ENCODE peak calls at places on chromosome 11, in four cellular contexts. G is K562, O is H1, T is HepG2. I is an unnamed sample. For H3K4me1, the result is how much of the 10 kb centered on the place peaks cover.

GRCh38 chr11:95324826-95325225 is 93.8 kb upstream of the SESN3 start:
- DNase-seq in G (no peak), O (no peak), T (no peak), I (no peak)

GRCh38 chr11:44572884-44573283 is 7.4 kb downstream of the CD82 start:
- DNase-seq in G (no peak), O (peak), T (no peak), I (no peak)

GRCh38 chr11:44300881-44301855 is 8.8 kb downstream of the ALX4 start:
- DNase-seq in G (no peak), O (no peak), T (no peak), I (no peak)

GRCh38 chr11:46363031-46363407 is 15.8 kb downstream of the DGKZ start:
- DNase-seq in G (no peak), O (no peak), T (no peak), I (peak)

GRCh38 chr11:10792385-10793068 is 16.2 kb downstream of the EIF4G2 start:
- DNase-seq in G (peak), O (peak), T (peak), I (peak)

GRCh38 chr11:115656684-115657083 is 152.5 kb upstream of the CADM1 start:
- DNase-seq in G (no peak), O (no peak), T (peak), I (no peak)

GRCh38 chr11:91850533-91851305 is 373.9 kb upstream of the FAT3 start:
- DNase-seq in G (no peak), O (no peak), T (no peak), I (no peak)

GRCh38 chr11:45021692-45022130 is 71.0 kb upstream of the TP53I11 start:
- DNase-seq in G (no peak), O (peak), T (no peak), I (peak)

GRCh38 chr11:11028017-11028692 is 170.3 kb upstream of the ZBED5 start:
- DNase-seq in G (peak), O (peak), T (peak), I (peak)

GRCh38 chr11:4531666-4532065 is 13.3 kb upstream of the OR52M1 start:
- DNase-seq in G (no peak), O (no peak), T (peak), I (no peak)

GRCh38 chr11:75465701-75466531 is 32.9 kb upstream of the KLHL35 start:
- DNase-seq in G (no peak), O (no peak), T (no peak), I (peak)

GRCh38 chr11:61946894-61947293 is 3.3 kb upstream of the BEST1 start:
- DNase-seq in G (no peak), O (no peak), T (no peak), I (no peak)

GRCh38 chr11:102139081-102139498 is 28.8 kb downstream of the YAP1 start:
- DNase-seq in G (no peak), O (no peak), T (no peak), I (peak)

GRCh38 chr11:119787074-119787461 is 58.1 kb upstream of the NECTIN1 start:
- DNase-seq in G (no peak), O (no peak), T (no peak), I (no peak)
- H3K4me1 ChIP-seq in G (under half), O (under half), T (under half), I (under half)

GRCh38 chr11:16356751-16357365 is 512 bp upstream of the SOX6 start:
- DNase-seq in G (no peak), O (no peak), T (no peak), I (no peak)
- TF ChIP-seq JUN in G (no peak), O (no peak), T (no peak), I (no peak)

DNA sequence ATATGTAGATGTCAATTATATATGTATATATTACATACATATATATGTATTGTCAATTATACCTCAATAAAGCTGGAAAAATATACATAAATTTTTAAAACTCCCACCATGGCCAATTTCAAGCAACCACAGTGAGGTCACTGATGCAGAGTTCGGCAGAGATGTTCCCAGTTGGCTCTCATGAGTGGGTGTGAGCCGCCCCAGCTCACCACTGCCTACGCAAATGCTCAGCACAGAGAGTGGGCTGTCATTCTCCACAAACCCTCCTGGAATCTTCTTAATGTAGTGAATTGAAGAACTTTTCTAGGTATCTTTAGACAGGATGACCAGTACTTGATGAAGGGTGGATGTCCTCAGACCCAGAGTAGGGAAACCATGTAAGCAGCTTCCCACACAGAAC is 96.6 kb upstream of the TMEM45B start:
- DNase-seq in G (no peak), O (no peak), T (no peak), I (no peak)
- TF ChIP-seq POLR2AphosphoS5 in G (no peak), O (no peak), T (no peak), I (no peak)

DNA sequence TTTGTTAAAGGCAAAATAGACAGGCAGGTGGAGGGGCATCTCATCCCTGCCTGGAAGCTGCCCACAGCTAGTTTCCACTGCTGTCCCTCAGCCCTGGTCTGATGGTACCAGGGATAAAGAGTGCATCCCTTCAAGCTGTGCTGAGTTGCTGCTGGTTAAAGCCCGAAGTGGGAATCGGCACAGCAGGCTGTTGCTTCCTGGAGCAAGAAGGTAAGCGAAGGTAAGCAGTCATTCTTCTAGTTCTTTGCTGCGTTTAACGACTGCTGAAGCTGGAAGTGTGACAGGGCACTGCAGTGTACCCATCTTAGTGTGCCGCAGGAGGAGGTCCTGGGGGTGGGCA is 190.3 kb upstream of the E2F8 start:
- DNase-seq in G (no peak), O (no peak), T (no peak), I (no peak)
- H3K4me1 ChIP-seq in G (under half), O (under half), T (under half), I (under half)

DNA sequence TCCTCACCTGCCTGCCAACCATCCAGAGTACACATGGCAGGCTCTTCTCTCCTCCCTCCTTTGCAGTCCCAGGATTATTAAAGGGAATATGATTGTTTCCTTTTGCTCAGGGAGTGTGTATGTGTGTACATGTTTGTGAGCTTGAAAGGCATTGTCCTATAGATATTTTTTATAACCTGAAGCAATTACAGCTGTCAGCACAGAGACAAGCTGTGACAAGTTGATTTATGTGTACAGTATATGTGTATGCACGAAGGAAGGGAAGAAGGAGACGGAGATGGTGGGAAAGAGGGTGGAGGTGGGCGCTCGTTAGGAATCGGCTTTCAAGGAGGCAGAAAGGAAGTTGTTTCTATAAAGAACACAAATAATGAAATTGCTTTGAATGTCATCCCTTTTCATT is 537.0 kb downstream of the NTM start:
- DNase-seq in G (no peak), O (no peak), T (no peak), I (no peak)
- TF ChIP-seq JUN in G (no peak), O (no peak), T (no peak), I (no peak)

DNA sequence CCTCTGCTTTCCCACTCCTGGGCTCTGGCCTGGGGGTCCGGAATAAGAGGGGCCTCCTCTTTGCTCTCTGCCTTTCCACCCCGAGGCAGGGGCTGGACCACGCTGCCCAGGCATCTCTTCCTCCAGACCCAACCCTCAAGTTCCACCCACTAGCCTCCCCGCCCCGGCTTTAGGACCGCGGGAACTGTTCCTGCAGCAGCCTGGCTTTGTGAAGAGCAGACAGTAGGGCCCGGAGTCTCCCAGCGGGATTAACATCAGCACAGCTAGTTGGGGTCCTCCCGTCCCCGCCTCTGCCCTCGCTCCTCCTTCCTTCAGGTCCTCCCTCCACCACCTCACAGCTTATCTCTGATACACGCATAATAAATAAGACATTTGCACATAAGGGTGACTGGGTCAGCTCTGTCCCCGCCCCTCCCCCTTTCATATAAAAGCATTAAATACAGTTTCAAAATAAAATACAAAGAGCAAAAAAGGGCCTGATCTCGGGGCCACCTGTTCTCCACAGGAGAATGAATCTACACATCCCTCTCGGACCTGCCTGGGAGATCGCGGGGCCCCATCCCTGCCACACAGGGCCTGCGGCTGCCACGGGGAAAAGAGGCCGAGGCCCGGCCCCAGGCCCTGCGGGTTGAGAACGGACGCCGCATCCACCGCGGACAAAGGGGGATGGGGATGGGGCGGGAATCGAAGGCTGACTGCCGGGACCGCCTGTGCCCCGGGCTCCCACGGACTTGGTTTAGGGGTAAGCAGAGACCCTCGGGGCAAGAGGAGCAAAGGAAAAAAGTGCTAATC is 6.5 kb downstream of the ZFTA start:
- DNase-seq in G (no peak), O (peak), T (no peak), I (no peak)
- TF ChIP-seq POLR2AphosphoS5 in G (no peak), O (peak), T (no peak), I (no peak)

GRCh38 chr11:2924381-2924780 is 4.8 kb downstream of the PHLDA2 start:
- DNase-seq in G (no peak), O (no peak), T (no peak), I (no peak)

GRCh38 chr11:2924821-2925675 is 4.2 kb downstream of the PHLDA2 start:
- DNase-seq in G (no peak), O (no peak), T (no peak), I (no peak)

GRCh38 chr11:2922635-2923034 is 6.6 kb downstream of the PHLDA2 start:
- DNase-seq in G (no peak), O (no peak), T (no peak), I (no peak)

GRCh38 chr11:2921742-2922493 is 7.3 kb downstream of the PHLDA2 start:
- DNase-seq in G (no peak), O (no peak), T (no peak), I (no peak)

DNA sequence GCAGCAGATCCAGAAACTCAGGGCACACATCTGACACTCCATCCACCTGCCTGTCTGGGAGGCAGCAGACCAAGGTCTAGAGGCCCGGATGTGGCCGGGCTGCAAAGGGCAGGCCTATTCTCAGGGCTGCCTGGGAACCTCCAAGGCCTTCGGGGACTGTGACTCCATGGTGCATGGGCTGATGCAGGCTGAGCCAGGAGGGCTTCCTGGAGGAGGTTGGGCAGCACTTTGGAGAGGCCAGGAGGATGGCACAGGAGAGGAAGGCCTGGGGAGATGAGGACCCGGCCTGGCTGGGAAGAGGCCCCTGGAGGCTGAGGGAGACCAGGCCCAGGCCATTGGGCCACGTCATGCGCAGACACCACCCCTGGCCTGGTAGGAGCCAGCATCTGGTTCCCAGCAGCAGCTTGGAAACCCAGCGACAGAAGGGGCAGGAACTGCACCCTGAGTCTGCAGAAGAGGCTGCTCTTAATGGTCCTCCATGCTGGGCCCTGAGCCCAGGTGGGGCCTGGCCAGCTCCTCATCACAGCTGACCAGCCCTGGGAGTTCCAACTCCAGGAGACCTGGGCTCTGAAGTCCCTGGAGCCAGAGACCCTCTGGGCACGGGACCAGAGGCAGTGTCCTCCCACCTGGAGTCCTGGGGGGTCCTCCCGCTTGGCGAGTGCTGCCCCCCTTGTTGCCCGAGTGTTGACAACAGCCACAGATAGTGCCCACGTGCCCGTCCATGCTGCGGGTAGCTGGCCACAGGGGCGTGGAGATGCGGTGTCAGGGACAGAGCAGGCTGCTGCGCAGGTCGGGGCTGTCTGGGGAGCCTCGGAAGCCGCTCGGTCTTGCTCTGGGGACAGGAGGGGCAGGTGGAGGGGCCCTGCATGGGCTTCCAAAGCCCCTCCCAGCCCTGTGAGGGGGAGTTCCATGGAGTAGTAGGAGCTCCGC is 5.5 kb downstream of the PHLDA2 start:
- DNase-seq in G (no peak), O (no peak), T (no peak), I (no peak)
- H3K4me1 ChIP-seq in G (half or more), O (under half), T (under half), I (under half)

GRCh38 chr11:88414385-88414861 is 76.9 kb upstream of the CTSC start:
- DNase-seq in G (peak), O (no peak), T (no peak), I (peak)
- TF ChIP-seq JUN in G (no peak), O (no peak), T (no peak), I (no peak)

I was measured in endothelial cell of umbilical vein.